ENCODE peak calls at places on chromosomes 5 and 9, in eight cellular contexts. One of them, this sample, is unnamed.
A peak's percentile ranks its signal among the peaks of the same experiment; 100 is the strongest.

GRCh38 chr9:27590636-27591035 is 17.4 kb upstream of the C9orf72 start:
- DNase-seq in endothelial cell of umbilical vein: no peak
- DNase-seq in sigmoid colon: no peak
- DNase-seq in body of pancreas: no peak
- DNase-seq in right lobe of liver: no peak
- DNase-seq in esophagus squamous epithelium: no peak
- DNase-seq in uterus: no peak
- DNase-seq in transverse colon: no peak
- DNase-seq in this sample: no peak

GRCh38 chr5:151278845-151279244 is 24.7 kb downstream of the SLC36A3 start:
- DNase-seq in transverse colon: no peak
- DNase-seq in endothelial cell of umbilical vein: no peak
- DNase-seq in right lobe of liver: no peak
- DNase-seq in esophagus squamous epithelium: no peak
- DNase-seq in sigmoid colon: no peak
- DNase-seq in body of pancreas: no peak
- DNase-seq in uterus: no peak
- DNase-seq in this sample: no peak

GRCh38 chr9:79287881-79288280 is 283.9 kb upstream of the TLE4 start:
- DNase-seq in uterus: no peak
- DNase-seq in sigmoid colon: no peak
- DNase-seq in transverse colon: no peak
- DNase-seq in right lobe of liver: no peak
- DNase-seq in body of pancreas: no peak
- DNase-seq in endothelial cell of umbilical vein: no peak
- DNase-seq in esophagus squamous epithelium: no peak
- DNase-seq in this sample: no peak

GRCh38 chr9:117413346-117414219 is 1.3 kb downstream of the ASTN2 start:
- DNase-seq in endothelial cell of umbilical vein: no peak
- DNase-seq in sigmoid colon: no peak
- DNase-seq in uterus: no peak
- DNase-seq in right lobe of liver: no peak
- DNase-seq in esophagus squamous epithelium: no peak
- DNase-seq in transverse colon: no peak
- DNase-seq in body of pancreas: peak; percentile 39
- DNase-seq in this sample: no peak

GRCh38 chr9:127458921-127459320 is 7.6 kb downstream of the LRSAM1 start:
- DNase-seq in endothelial cell of umbilical vein: no peak
- DNase-seq in sigmoid colon: no peak
- DNase-seq in transverse colon: no peak
- DNase-seq in uterus: no peak
- DNase-seq in esophagus squamous epithelium: no peak
- DNase-seq in right lobe of liver: no peak
- DNase-seq in body of pancreas: peak; percentile 31
- DNase-seq in this sample: no peak

GRCh38 chr9:33785914-33786313 is 9.4 kb upstream of the PRSS3 start:
- DNase-seq in uterus: no peak
- DNase-seq in endothelial cell of umbilical vein: no peak
- DNase-seq in esophagus squamous epithelium: no peak
- DNase-seq in right lobe of liver: no peak
- DNase-seq in body of pancreas: peak; percentile 78
- DNase-seq in sigmoid colon: no peak
- DNase-seq in transverse colon: no peak
- DNase-seq in this sample: no peak

GRCh38 chr9:112361602-112362001 is 18.3 kb upstream of the HSDL2 start:
- DNase-seq in transverse colon: no peak
- DNase-seq in uterus: no peak
- DNase-seq in body of pancreas: no peak
- DNase-seq in right lobe of liver: no peak
- DNase-seq in esophagus squamous epithelium: no peak
- DNase-seq in endothelial cell of umbilical vein: peak; percentile 55
- DNase-seq in sigmoid colon: no peak
- DNase-seq in this sample: peak; percentile 34

GRCh38 chr9:111601237-111602018 is 2.0 kb upstream of the PTGR1 start:
- DNase-seq in sigmoid colon: no peak
- DNase-seq in uterus: no peak
- DNase-seq in transverse colon: no peak
- DNase-seq in esophagus squamous epithelium: no peak
- DNase-seq in right lobe of liver: no peak
- DNase-seq in endothelial cell of umbilical vein: peak; percentile 97
- DNase-seq in body of pancreas: no peak
- DNase-seq in this sample: no peak

GRCh38 chr5:43772601-43773031 is 169.6 kb downstream of the NNT start:
- DNase-seq in sigmoid colon: no peak
- DNase-seq in esophagus squamous epithelium: no peak
- DNase-seq in right lobe of liver: no peak
- DNase-seq in uterus: no peak
- DNase-seq in body of pancreas: no peak
- DNase-seq in endothelial cell of umbilical vein: peak; percentile 51
- DNase-seq in transverse colon: no peak
- DNase-seq in this sample: no peak

GRCh38 chr9:3956081-3956701 is 343.7 kb downstream of the GLIS3 start:
- DNase-seq in transverse colon: no peak
- DNase-seq in right lobe of liver: no peak
- DNase-seq in uterus: no peak
- DNase-seq in endothelial cell of umbilical vein: no peak
- DNase-seq in esophagus squamous epithelium: no peak
- DNase-seq in sigmoid colon: no peak
- DNase-seq in body of pancreas: no peak
- DNase-seq in this sample: no peak

GRCh38 chr9:133108794-133109641 is 12.0 kb downstream of the RALGDS start:
- DNase-seq in endothelial cell of umbilical vein: no peak
- DNase-seq in transverse colon: no peak
- DNase-seq in right lobe of liver: peak; percentile 51
- DNase-seq in uterus: peak; percentile 11
- DNase-seq in esophagus squamous epithelium: no peak
- DNase-seq in body of pancreas: no peak
- DNase-seq in sigmoid colon: peak; percentile 61
- DNase-seq in this sample: no peak

GRCh38 chr5:33321026-33321425 is 119.7 kb upstream of the TARS1 start:
- DNase-seq in transverse colon: no peak
- DNase-seq in uterus: peak; percentile 51
- DNase-seq in right lobe of liver: no peak
- DNase-seq in body of pancreas: peak; percentile 8
- DNase-seq in sigmoid colon: peak; percentile 87
- DNase-seq in esophagus squamous epithelium: no peak
- DNase-seq in endothelial cell of umbilical vein: peak; percentile 98
- DNase-seq in this sample: peak; percentile 14

GRCh38 chr5:152349683-152350526 is 55.2 kb downstream of the NMUR2 start:
- DNase-seq in esophagus squamous epithelium: no peak
- DNase-seq in uterus: no peak
- DNase-seq in right lobe of liver: peak; percentile 52
- DNase-seq in endothelial cell of umbilical vein: peak; percentile 5
- DNase-seq in transverse colon: peak; percentile 8
- DNase-seq in sigmoid colon: no peak
- DNase-seq in body of pancreas: peak; percentile 61
- DNase-seq in this sample: no peak

GRCh38 chr9:111148390-111148993 is 110.2 kb upstream of the LPAR1 start:
- DNase-seq in body of pancreas: no peak
- DNase-seq in sigmoid colon: no peak
- DNase-seq in uterus: no peak
- DNase-seq in transverse colon: no peak
- DNase-seq in endothelial cell of umbilical vein: no peak
- DNase-seq in esophagus squamous epithelium: no peak
- DNase-seq in right lobe of liver: no peak
- DNase-seq in this sample: no peak

GRCh38 chr9:83396813-83397212 is 141.4 kb downstream of the FRMD3 start:
- DNase-seq in right lobe of liver: no peak
- DNase-seq in uterus: no peak
- DNase-seq in endothelial cell of umbilical vein: no peak
- DNase-seq in transverse colon: no peak
- DNase-seq in sigmoid colon: no peak
- DNase-seq in body of pancreas: no peak
- DNase-seq in esophagus squamous epithelium: no peak
- DNase-seq in this sample: no peak

DNA sequence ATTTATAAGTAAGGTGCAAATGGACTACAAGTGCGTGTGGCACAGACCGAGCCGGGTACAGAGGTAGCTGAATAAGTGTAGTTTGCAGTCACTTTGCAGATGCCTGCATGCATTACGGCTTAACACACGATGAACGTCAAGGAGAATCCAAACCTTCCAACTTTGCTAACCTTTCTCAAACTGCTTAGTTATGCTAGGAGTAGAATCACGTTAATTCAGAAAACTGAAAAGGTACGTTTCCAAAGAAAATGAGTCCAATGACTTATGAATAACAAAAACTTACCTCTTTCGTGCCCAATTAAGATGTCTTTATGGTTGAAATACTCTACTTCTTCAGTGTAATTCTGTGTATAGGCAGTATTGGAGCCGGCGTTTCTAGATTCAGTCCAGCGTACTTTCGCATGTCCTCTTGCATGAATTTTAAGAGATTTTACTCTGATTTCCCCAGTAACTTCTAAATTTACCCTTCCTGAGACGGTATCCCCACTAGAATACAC is 539 bp downstream of the ARRDC3 start:
- DNase-seq in endothelial cell of umbilical vein: peak; percentile 71
- DNase-seq in esophagus squamous epithelium: no peak
- DNase-seq in right lobe of liver: no peak
- DNase-seq in body of pancreas: peak; percentile 63
- DNase-seq in uterus: no peak
- DNase-seq in transverse colon: peak; percentile 46
- DNase-seq in sigmoid colon: no peak
- DNase-seq in this sample: no peak
- TF ChIP-seq POLR2A in endothelial cell of umbilical vein: no peak
- TF ChIP-seq POLR2A in esophagus squamous epithelium: no peak
- TF ChIP-seq POLR2A in right lobe of liver: no peak
- TF ChIP-seq POLR2A in body of pancreas: no peak
- TF ChIP-seq POLR2A in uterus: no peak
- TF ChIP-seq POLR2A in transverse colon: no peak
- TF ChIP-seq POLR2A in sigmoid colon: no peak
- TF ChIP-seq POLR2A in this sample: no peak

GRCh38 chr5:149411738-149412519 is 32.8 kb upstream of the IL17B start:
- DNase-seq in endothelial cell of umbilical vein: no peak
- DNase-seq in right lobe of liver: no peak
- DNase-seq in body of pancreas: no peak
- DNase-seq in transverse colon: no peak
- DNase-seq in esophagus squamous epithelium: no peak
- DNase-seq in uterus: peak; percentile 19
- DNase-seq in sigmoid colon: peak; percentile 66
- DNase-seq in this sample: no peak

GRCh38 chr5:149412783-149413476 is 33.8 kb upstream of the IL17B start:
- DNase-seq in endothelial cell of umbilical vein: no peak
- DNase-seq in transverse colon: no peak
- DNase-seq in sigmoid colon: peak; percentile 81
- DNase-seq in right lobe of liver: no peak
- DNase-seq in uterus: peak; percentile 59
- DNase-seq in esophagus squamous epithelium: no peak
- DNase-seq in body of pancreas: no peak
- DNase-seq in this sample: no peak

GRCh38 chr5:149410071-149410470 is 31.0 kb upstream of the IL17B start:
- DNase-seq in uterus: peak; percentile 18
- DNase-seq in transverse colon: no peak
- DNase-seq in sigmoid colon: peak; percentile 56
- DNase-seq in endothelial cell of umbilical vein: no peak
- DNase-seq in right lobe of liver: no peak
- DNase-seq in body of pancreas: no peak
- DNase-seq in esophagus squamous epithelium: no peak
- DNase-seq in this sample: no peak

GRCh38 chr5:149409268-149409948 is 30.3 kb upstream of the IL17B start:
- DNase-seq in body of pancreas: no peak
- DNase-seq in transverse colon: no peak
- DNase-seq in esophagus squamous epithelium: no peak
- DNase-seq in endothelial cell of umbilical vein: no peak
- DNase-seq in sigmoid colon: peak; percentile 66
- DNase-seq in uterus: peak; percentile 25
- DNase-seq in right lobe of liver: no peak
- DNase-seq in this sample: no peak

DNA sequence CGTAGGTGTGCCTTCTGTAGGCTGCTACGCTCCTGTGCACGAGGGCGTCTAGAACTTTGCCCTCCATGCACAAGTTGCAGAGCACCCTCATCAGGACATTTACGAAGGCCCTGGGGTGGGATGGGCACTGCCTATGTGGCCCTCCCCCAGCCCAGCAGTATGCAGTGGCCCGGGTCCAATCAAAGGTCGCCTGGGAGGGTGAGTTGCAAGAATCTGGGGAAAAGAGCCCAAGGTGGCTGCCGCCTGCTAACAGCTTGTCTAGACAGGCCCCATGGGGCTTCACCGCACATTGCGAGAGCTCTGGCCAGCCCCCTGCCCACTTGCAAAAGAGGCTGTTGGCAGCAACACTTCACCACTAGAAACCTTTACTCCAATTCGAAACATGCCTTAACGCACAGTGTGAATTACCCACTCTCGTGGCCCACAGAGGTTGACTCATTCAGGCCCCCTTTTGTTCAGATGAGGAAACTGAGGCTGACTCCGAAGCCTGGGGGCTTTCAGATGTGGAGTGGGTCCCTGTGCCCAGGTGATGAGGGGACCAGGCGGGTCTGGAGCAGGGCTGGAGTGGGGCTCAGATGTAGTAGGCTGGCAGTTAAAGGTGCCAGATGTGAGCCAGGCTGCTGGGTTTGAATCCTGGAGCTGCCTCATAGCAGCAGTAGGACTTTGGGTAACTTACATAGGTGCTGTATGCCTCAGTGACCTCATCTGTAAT is 31.8 kb upstream of the IL17B start:
- DNase-seq in esophagus squamous epithelium: no peak
- DNase-seq in transverse colon: no peak
- DNase-seq in uterus: peak; percentile 41
- DNase-seq in right lobe of liver: no peak
- DNase-seq in endothelial cell of umbilical vein: no peak
- DNase-seq in sigmoid colon: peak; percentile 84
- DNase-seq in body of pancreas: no peak
- DNase-seq in this sample: no peak
- H3K4me3 ChIP-seq in esophagus squamous epithelium: peak overlapping the region; percentile 51
- H3K4me3 ChIP-seq in transverse colon: peak overlapping the region; percentile 43
- H3K4me3 ChIP-seq in uterus: peak overlapping the region; percentile 68
- H3K4me3 ChIP-seq in right lobe of liver: peak overlapping the region; percentile 35
- H3K4me3 ChIP-seq in endothelial cell of umbilical vein: no peak overlapping the region
- H3K4me3 ChIP-seq in sigmoid colon: peak overlapping the region; percentile 88
- H3K4me3 ChIP-seq in body of pancreas: no peak overlapping the region
- H3K4me3 ChIP-seq in this sample: peak overlapping the region; percentile 50

GRCh38 chr9:97842960-97843359 is 10.1 kb upstream of the FOXE1 start:
- DNase-seq in sigmoid colon: no peak
- DNase-seq in uterus: no peak
- DNase-seq in right lobe of liver: no peak
- DNase-seq in body of pancreas: no peak
- DNase-seq in endothelial cell of umbilical vein: no peak
- DNase-seq in esophagus squamous epithelium: no peak
- DNase-seq in transverse colon: no peak
- DNase-seq in this sample: no peak
- H3K27me3 ChIP-seq in sigmoid colon: peaks cover 15% of the 10 kb centered on the region
- H3K27me3 ChIP-seq in uterus: peaks cover 8% of the 10 kb centered on the region
- H3K27me3 ChIP-seq in right lobe of liver: no peaks in the 10 kb centered on the region
- H3K27me3 ChIP-seq in body of pancreas: no peaks in the 10 kb centered on the region
- H3K27me3 ChIP-seq in endothelial cell of umbilical vein: peaks cover 32% of the 10 kb centered on the region
- H3K27me3 ChIP-seq in esophagus squamous epithelium: no peaks in the 10 kb centered on the region
- H3K27me3 ChIP-seq in transverse colon: peaks cover 99% of the 10 kb centered on the region
- H3K27me3 ChIP-seq in this sample: peaks cover 33% of the 10 kb centered on the region

GRCh38 chr9:19049872-19050636 is 827 bp downstream of the RRAGA start:
- DNase-seq in body of pancreas: no peak
- DNase-seq in esophagus squamous epithelium: no peak
- DNase-seq in uterus: no peak
- DNase-seq in right lobe of liver: no peak
- DNase-seq in transverse colon: peak; percentile 16
- DNase-seq in endothelial cell of umbilical vein: peak; percentile 50
- DNase-seq in sigmoid colon: no peak
- DNase-seq in this sample: no peak

GRCh38 chr9:19050637-19051591 is 1.7 kb downstream of the RRAGA start:
- DNase-seq in esophagus squamous epithelium: no peak
- DNase-seq in body of pancreas: no peak
- DNase-seq in right lobe of liver: no peak
- DNase-seq in endothelial cell of umbilical vein: peak; percentile 17
- DNase-seq in transverse colon: no peak
- DNase-seq in sigmoid colon: no peak
- DNase-seq in uterus: no peak
- DNase-seq in this sample: no peak

GRCh38 chr9:19048966-19049871 is at the start of gene RRAGA:
- DNase-seq in transverse colon: peak; percentile 96
- DNase-seq in right lobe of liver: peak; percentile 95
- DNase-seq in body of pancreas: peak; percentile 96
- DNase-seq in sigmoid colon: peak; percentile 97
- DNase-seq in uterus: peak; percentile 95
- DNase-seq in esophagus squamous epithelium: peak; percentile 79
- DNase-seq in endothelial cell of umbilical vein: peak; percentile 97
- DNase-seq in this sample: peak; percentile 89
- TF ChIP-seq POLR2A in transverse colon: peak; percentile 91
- TF ChIP-seq POLR2A in right lobe of liver: peak; percentile 95
- TF ChIP-seq POLR2A in body of pancreas: peak; percentile 96
- TF ChIP-seq POLR2A in sigmoid colon: peak; percentile 76
- TF ChIP-seq POLR2A in uterus: peak; percentile 87
- TF ChIP-seq POLR2A in esophagus squamous epithelium: peak; percentile 84
- TF ChIP-seq POLR2A in endothelial cell of umbilical vein: peak; percentile 97
- TF ChIP-seq POLR2A in this sample: peak; percentile 90

This sample was measured in tibial nerve.